ENCODE peak calls at places on chromosome 4, in eight cellular contexts. M, S, B, I, N, X, Z and T are unnamed samples.

GRCh38 chr4:42761804-42762203 is 104.9 kb upstream of the ATP8A1 start:
- DNase-seq in X (no peak), Z (no peak), M (no peak), B (peak; percentile 28), I (no peak), N (peak; percentile 32), S (no peak), T (no peak)

GRCh38 chr4:37892641-37893040 is 1.8 kb downstream of the TBC1D1 start:
- DNase-seq in Z (no peak), X (no peak), I (no peak), M (peak; percentile 74), B (no peak), S (no peak), N (no peak), T (peak; percentile 15)

GRCh38 chr4:89268572-89269180 is 38.9 kb downstream of the GPRIN3 start:
- DNase-seq in Z (no peak), B (no peak), I (no peak), X (no peak), S (no peak), M (no peak), N (no peak), T (no peak)

GRCh38 chr4:133969202-133969873 is 232.3 kb downstream of the PABPC4L start:
- DNase-seq in S (no peak), N (no peak), B (no peak), M (no peak), Z (peak; percentile 2), I (no peak), X (peak; percentile 13), T (peak; percentile 25)

GRCh38 chr4:81003549-81004240 is 26.8 kb upstream of the BMP3 start:
- DNase-seq in X (no peak), N (no peak), M (peak; percentile 95), I (no peak), S (no peak), B (no peak), Z (no peak), T (no peak)

GRCh38 chr4:4995103-4995761 is 24.0 kb downstream of the CYTL1 start:
- DNase-seq in I (peak; percentile 81), X (peak; percentile 80), S (peak; percentile 54), M (peak; percentile 74), B (peak; percentile 91), Z (peak; percentile 81), N (peak; percentile 90), T (peak; percentile 77)

GRCh38 chr4:122205687-122206086 is 53.6 kb downstream of the BLTP1 start:
- DNase-seq in M (peak; percentile 4), X (no peak), B (no peak), S (no peak), I (no peak), N (no peak), Z (no peak), T (peak; percentile 14)

GRCh38 chr4:86356831-86357230 is 3.0 kb downstream of the MAPK10 start:
- DNase-seq in X (no peak), B (no peak), M (no peak), I (no peak), Z (no peak), N (peak; percentile 8), S (no peak), T (no peak)

DNA sequence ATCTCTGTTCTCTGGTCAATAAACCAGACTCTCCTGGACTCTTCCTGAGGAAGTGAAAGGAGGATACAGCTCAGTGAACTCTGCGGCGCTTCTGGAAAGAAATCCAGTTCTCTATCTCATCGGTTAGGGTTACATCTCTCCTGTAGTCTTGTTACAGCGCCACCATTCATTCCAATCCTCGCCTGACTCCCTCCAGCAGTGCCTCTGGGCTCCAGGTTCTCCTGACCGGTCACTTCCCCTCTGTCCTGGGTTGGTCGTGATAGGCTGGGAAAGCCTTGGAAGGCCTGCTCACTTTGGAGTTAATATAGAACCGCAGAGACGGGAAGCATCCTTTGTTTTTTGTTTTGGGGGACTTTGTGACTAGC is 97.0 kb upstream of the STOX2 start:
- DNase-seq in M (no peak), X (no peak), N (no peak), S (no peak), Z (no peak), B (peak; percentile 37), I (no peak), T (no peak)
- H3K4me2 ChIP-seq in M (no peak overlapping the region), X (no peak overlapping the region), N (no peak overlapping the region), S (no peak overlapping the region), Z (no peak overlapping the region), B (no peak overlapping the region), I (no peak overlapping the region), T (no peak overlapping the region)

GRCh38 chr4:153261431-153261830 is 57.2 kb downstream of the TRIM2 start:
- DNase-seq in Z (no peak), M (no peak), I (no peak), S (no peak), X (no peak), B (no peak), N (no peak), T (no peak)
- TF ChIP-seq EZH2phosphoT487 in Z (no peak), M (no peak), I (no peak), S (no peak), X (no peak), B (no peak), N (no peak), T (no peak)

DNA sequence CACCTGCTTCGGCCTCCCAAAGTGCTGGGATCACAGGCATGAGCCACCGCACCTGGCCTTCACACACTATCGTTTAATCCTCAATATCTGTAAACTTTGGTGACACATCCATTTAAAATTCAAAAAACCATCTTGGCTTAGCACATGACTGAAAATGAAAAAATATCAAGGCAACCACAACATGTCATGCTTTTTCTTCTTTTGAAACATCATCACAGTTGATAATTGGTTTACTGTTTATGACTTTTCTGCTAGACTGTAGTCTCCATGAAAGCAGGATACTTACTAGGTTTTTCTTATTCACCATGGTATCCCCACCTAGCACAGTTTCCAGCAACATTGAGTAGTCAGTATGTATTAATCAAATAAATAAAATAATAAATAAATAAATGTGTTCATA is 11.0 kb downstream of the GNRHR start:
- DNase-seq in B (no peak), Z (no peak), S (no peak), M (no peak), X (no peak), N (no peak), I (no peak), T (no peak)
- TF ChIP-seq CTCF in B (no peak), Z (no peak), S (no peak), M (no peak), X (no peak), N (no peak), I (no peak), T (no peak)

GRCh38 chr4:118997601-118998000 is 108.9 kb downstream of the SYNPO2 start:
- DNase-seq in S (no peak), N (no peak), M (no peak), X (peak; percentile 19), B (no peak), I (no peak), Z (no peak), T (no peak)
- H3K4me2 ChIP-seq in S (no peak overlapping the region), N (no peak overlapping the region), M (no peak overlapping the region), X (no peak overlapping the region), B (peak overlapping the region; percentile 45), I (no peak overlapping the region), Z (no peak overlapping the region), T (no peak overlapping the region)

DNA sequence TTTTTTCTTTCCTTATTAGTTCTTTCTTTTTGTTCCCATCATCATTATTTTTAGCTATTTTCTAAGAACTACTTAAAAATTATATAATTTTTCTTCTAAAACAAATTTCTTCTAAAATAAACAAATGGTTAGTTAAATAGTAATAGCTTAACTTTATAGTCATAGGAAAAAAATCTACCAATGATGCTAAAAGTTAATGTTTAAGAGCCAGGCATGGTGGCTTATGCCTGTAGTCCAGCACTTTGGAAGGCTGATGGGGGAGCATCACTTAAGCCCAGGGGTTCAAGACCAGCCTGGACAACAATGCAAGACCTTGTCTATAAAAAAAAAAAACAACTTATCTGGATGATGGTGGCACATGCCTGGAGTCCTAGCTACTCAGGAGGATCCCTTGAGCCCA is 127.1 kb upstream of the ANXA3 start:
- DNase-seq in M (no peak), S (no peak), I (no peak), Z (no peak), X (no peak), B (no peak), N (no peak), T (no peak)
- TF ChIP-seq EZH2phosphoT487 in M (no peak), S (no peak), I (no peak), Z (no peak), X (no peak), B (no peak), N (no peak), T (no peak)